ENCODE peak calls at places on chromosomes 6 and 20, in four cellular contexts. T is A549, W is WTC11, F is K562. N is an unnamed sample.

GRCh38 chr20:10683537-10683936 is 9.7 kb upstream of the JAG1 start:
- DNase-seq in T (no peak), W (no peak), F (no peak), N (no peak)

GRCh38 chr6:169188051-169188863 is 65.4 kb downstream of the THBS2 start:
- DNase-seq in T (no peak), W (no peak), F (no peak), N (no peak)

GRCh38 chr20:44401052-44401769 is 45.7 kb downstream of the HNF4A start:
- DNase-seq in T (no peak), W (no peak), F (no peak), N (peak)

GRCh38 chr20:23136893-23137745 is 51.0 kb upstream of the CD93 start:
- DNase-seq in T (peak), W (no peak), F (peak), N (no peak)

GRCh38 chr20:23654722-23655121 is 17.0 kb upstream of the CST3 start:
- DNase-seq in T (no peak), W (no peak), F (no peak), N (no peak)

GRCh38 chr6:33694977-33695376 is 16.5 kb downstream of the UQCC2 start:
- DNase-seq in T (no peak), W (no peak), F (no peak), N (no peak)

GRCh38 chr6:55448446-55448845 is 121.2 kb downstream of the GFRAL start:
- DNase-seq in T (no peak), W (no peak), F (no peak), N (no peak)

GRCh38 chr20:47992021-47992467 is 206.8 kb upstream of the SULF2 start:
- DNase-seq in T (no peak), W (no peak), F (no peak), N (no peak)

GRCh38 chr6:137571854-137572253 is 77.7 kb upstream of the OLIG3 start:
- DNase-seq in T (peak), W (peak), F (peak), N (peak)

GRCh38 chr6:137568067-137568466 is 73.9 kb upstream of the OLIG3 start:
- DNase-seq in T (no peak), W (no peak), F (no peak), N (no peak)

GRCh38 chr6:137573739-137574138 is 79.5 kb upstream of the OLIG3 start:
- DNase-seq in T (no peak), W (no peak), F (no peak), N (no peak)

DNA sequence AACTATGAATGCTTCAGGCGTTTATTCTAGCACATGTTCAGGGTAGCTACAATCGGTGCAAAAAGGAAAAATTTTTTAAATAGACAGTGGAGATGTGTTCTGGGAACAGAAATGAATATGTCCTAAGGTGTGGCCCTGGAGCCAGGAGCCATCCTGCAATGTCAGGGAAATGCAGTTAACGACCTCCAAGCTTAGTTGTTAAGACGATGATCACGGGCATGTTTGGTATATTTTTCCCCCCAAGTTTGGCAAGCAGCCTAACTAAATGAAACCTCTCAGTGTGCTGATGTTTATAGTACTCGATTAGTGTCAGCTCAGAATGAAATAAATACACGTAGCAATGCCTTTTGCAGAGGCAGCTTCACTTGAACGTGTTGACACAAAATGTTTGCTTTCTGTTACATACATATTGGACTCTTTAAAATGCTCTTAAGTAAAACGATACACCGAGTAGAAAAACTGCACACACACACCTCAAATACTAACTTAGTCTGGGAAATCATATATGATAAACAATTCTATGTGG is 76.2 kb upstream of the OLIG3 start:
- DNase-seq in T (no peak), W (no peak), F (no peak), N (peak)
- TF ChIP-seq HMGXB4 in T (no peak), W (no peak), F (no peak), N (no peak)

DNA sequence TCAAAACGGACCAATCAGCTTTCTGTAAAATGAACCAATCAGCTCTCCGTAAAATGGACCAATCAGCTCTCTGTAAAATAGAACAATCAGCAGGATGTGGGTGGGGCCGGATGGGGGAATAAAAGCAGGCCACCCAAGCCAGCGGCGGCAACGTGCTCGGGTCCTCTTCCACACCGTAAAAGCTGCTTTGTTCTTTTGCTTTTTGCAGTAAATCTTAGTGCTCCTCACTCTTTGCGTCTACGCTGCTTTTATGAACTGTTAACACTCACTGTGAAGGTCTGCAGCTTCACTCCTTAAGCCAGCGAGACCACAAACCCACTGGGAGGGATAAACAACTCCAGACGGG is 29.2 kb downstream of the HLA-E start:
- DNase-seq in T (no peak), W (no peak), F (no peak), N (peak)
- TF ChIP-seq HMGXB4 in T (no peak), W (no peak), F (no peak), N (no peak)

GRCh38 chr6:87074051-87074711 is 20.7 kb downstream of the CGA start:
- DNase-seq in T (no peak), W (no peak), F (no peak), N (no peak)
- TF ChIP-seq HMGXB4 in T (no peak), W (no peak), F (no peak), N (no peak)

GRCh38 chr20:63054103-63054474 is 47.3 kb upstream of the BHLHE23 start:
- DNase-seq in T (no peak), W (peak), F (no peak), N (no peak)

GRCh38 chr20:63051186-63051860 is 44.6 kb upstream of the BHLHE23 start:
- DNase-seq in T (no peak), W (no peak), F (no peak), N (no peak)

GRCh38 chr20:63051911-63052310 is 45.1 kb upstream of the BHLHE23 start:
- DNase-seq in T (no peak), W (no peak), F (no peak), N (no peak)

GRCh38 chr20:63053430-63054102 is 46.8 kb upstream of the BHLHE23 start:
- DNase-seq in T (no peak), W (peak), F (no peak), N (no peak)

DNA sequence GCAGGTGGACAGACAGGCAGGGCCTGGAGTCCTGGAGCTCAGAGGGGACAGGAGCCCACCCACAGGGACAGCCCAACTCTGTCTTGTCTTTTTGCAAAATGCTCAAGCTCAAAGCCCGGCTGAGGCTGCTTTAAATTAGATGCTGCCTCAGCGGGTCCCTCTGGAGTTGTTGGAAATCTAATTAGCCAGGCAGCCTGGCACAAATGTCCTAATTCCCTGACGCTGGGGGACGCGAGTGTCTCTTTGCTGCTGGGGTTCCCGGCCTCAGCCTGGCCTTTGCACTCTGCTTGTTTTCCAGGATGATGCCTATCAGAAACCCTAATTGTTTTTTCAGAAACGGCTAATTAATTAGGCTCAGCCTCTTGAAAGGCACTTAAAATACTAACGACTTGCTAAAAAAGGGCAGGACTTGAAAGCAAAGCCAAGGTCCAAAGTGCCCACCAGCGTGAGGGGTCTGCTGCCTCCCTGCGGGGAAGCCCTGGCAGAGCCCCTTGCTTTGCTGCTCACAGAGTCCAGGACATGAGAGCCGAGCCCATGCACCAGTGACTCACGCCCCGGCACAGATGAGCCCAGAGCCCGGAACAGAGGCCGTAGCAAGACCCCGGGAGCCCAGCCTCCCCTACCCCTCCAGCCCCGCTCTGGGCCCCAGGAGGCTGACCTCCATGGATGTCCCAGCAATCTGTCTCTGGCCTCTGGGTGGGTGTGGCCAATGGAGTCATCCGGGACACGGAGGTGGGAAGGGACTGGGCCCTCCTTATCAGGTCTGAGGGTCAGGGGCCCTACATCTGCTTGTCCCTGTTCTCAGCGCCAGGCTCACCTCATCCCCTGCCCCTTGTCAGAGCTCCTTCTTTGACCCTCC is 46.0 kb upstream of the BHLHE23 start:
- DNase-seq in T (no peak), W (peak), F (peak), N (no peak)
- TF ChIP-seq HMGXB4 in T (no peak), W (no peak), F (no peak), N (no peak)

GRCh38 chr6:141550471-141550870 is 582.3 kb upstream of the GJE1 start:
- DNase-seq in T (no peak), W (no peak), F (no peak), N (no peak)
- TF ChIP-seq HMGXB4 in T (no peak), W (no peak), F (no peak), N (no peak)

GRCh38 chr20:49437057-49437456 is 45.4 kb downstream of the KCNB1 start:
- DNase-seq in T (no peak), W (no peak), F (no peak), N (no peak)
- TF ChIP-seq HMGXB4 in T (no peak), W (no peak), F (no peak), N (no peak)

DNA sequence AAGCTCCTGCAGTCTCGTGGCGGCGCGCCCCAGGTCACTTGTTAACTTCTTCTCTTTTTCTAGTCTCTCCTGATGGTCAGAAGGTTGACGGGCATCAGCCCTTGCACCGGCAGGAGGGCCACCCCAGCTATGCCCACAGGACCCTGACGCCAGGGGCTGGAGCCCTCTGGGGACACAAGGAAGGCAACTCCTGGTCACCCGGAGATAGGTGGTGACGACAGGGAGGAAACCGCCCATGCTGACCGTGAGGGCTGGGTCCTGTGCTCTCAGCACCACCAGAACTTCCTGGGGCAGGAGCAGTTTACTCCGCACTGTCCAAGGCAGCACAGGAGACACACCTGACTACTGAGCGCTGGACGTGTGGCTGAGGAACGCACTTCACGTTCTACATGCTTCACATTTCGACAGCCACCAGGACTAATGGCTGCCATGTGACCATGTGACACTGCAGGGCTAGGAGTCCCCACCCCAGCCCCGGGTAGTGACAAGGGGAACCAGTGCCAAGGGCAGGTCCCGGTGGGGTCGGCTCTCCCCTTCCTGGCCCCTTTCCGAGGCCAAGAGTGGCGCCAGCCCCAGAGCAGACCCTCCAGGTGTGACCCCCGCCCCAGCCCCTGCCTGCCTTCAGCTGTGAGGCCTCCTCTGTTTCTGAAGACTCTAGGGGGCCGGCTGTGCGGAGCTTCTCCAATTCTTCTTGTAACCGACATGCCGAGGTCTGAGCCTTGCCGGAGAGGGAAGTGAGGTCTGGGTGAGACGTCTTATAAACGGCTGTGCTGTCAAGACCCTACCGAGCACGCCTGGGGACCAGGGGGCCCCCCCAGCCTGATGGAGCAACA is 45.2 kb downstream of the DSTN start:
- DNase-seq in T (no peak), W (no peak), F (no peak), N (no peak)
- TF ChIP-seq HMGXB4 in T (no peak), W (no peak), F (no peak), N (no peak)

DNA sequence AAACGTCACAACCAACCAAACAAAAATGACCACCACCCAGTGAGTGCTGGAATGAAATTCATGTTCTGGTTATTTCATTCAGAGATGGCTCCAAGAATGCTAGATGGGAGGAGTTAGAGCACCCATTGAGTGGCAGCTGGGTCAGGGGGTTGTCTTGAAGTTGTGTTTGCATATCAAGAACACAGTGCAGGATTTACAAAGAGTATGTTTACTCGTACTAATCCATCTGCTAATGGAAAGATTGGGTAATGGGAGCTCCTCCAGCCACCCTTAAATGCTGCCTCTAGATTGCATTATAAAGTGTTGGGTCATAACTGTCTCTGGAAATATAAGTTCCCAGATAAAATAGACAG is 13.4 kb downstream of the SLC35F1 start:
- DNase-seq in T (no peak), W (no peak), F (no peak), N (peak)
- TF ChIP-seq HMGXB4 in T (no peak), W (no peak), F (no peak), N (no peak)